ENCODE peak calls at places on chromosome 22, in six cellular contexts. L, Q, Y, Z, R and C are unnamed samples.

GRCh38 chr22:25420471-25420924 is 144.0 kb upstream of the GRK3 start:
- ATAC-seq in Q (no peak), Z (no peak), Y (peak; percentile 25), L (peak; percentile 10), R (no peak), C (no peak)

GRCh38 chr22:45503816-45504702 is 1.4 kb downstream of the FBLN1 start:
- ATAC-seq in Z (peak; percentile 46), L (peak; percentile 45), Q (no peak), R (no peak), Y (no peak), C (no peak)

GRCh38 chr22:20591295-20591645 is 83.9 kb downstream of the MED15 start:
- ATAC-seq in Y (no peak), R (no peak), Z (no peak), Q (no peak), L (no peak), C (no peak)

GRCh38 chr22:41435560-41435959 is 11.0 kb downstream of the TOB2 start:
- ATAC-seq in Q (no peak), L (no peak), Y (no peak), R (no peak), Z (no peak), C (no peak)

GRCh38 chr22:44721206-44721605 is 19.2 kb downstream of the PRR5 start:
- ATAC-seq in Q (no peak), Y (no peak), L (peak; percentile 34), R (no peak), Z (no peak), C (no peak)

GRCh38 chr22:46012881-46013281 is 35.9 kb upstream of the WNT7B start:
- ATAC-seq in L (no peak), Z (no peak), Y (peak; percentile 1), Q (no peak), R (peak; percentile 17), C (no peak)

GRCh38 chr22:45493286-45493771 is 9.4 kb upstream of the FBLN1 start:
- ATAC-seq in Z (no peak), R (peak; percentile 45), L (no peak), Y (peak; percentile 59), Q (no peak), C (no peak)

GRCh38 chr22:21753374-21754111 is 17.9 kb upstream of the YPEL1 start:
- ATAC-seq in Z (peak; percentile 9), L (no peak), Y (no peak), R (no peak), Q (no peak), C (no peak)

GRCh38 chr22:30822216-30823014 is 127.7 kb downstream of the OSBP2 start:
- ATAC-seq in Q (peak; percentile 53), Y (peak; percentile 67), Z (peak; percentile 82), L (peak; percentile 73), R (peak; percentile 41), C (peak; percentile 31)